ENCODE peak calls at places on chromosomes 4 and X, in ten cellular contexts. E is CD4-positive, CD25-positive, alpha-beta regulatory T cell; J is tibial artery; D is heart left ventricle; K is AG09309; P is right atrium auricular region; Q is DND-41; Y is fibroblast of lung; R is fibroblast of pulmonary artery; O is mammary epithelial cell. H is an unnamed sample.

GRCh38 chr4:186826866-186827541 is 103.3 kb upstream of the FAT1 start:
- DNase-seq in E (no peak), J (no peak), D (no peak), K (no peak), P (no peak), Q (no peak), Y (no peak), R (no peak), O (no peak), H (no peak)

GRCh38 chr4:182770259-182770968 is 146.8 kb downstream of the DCTD start:
- DNase-seq in E (no peak), J (no peak), D (no peak), K (no peak), P (no peak), Q (no peak), Y (no peak), R (no peak), O (no peak), H (no peak)

GRCh38 chrX:103554687-103555417 is 30.5 kb upstream of the TCEAL4 start:
- DNase-seq in E (peak; percentile 70), J (peak; percentile 24), D (peak; percentile 33), K (no peak), P (no peak), Q (peak; percentile 71), Y (peak; percentile 54), R (no peak), O (no peak), H (peak; percentile 55)

GRCh38 chr4:140645614-140646412 is 77.1 kb upstream of the UCP1 start:
- DNase-seq in E (no peak), J (no peak), D (peak; percentile 73), K (no peak), P (no peak), Q (no peak), Y (peak; percentile 26), R (no peak), O (no peak), H (no peak)

GRCh38 chr4:16126714-16127113 is 42.9 kb upstream of the PROM1 start:
- DNase-seq in E (no peak), J (no peak), D (no peak), K (no peak), P (no peak), Q (no peak), Y (no peak), R (no peak), O (no peak), H (no peak)

GRCh38 chr4:68797618-68798017 is 18.2 kb upstream of the UGT2B10 start:
- DNase-seq in E (no peak), J (no peak), D (no peak), K (no peak), P (no peak), Q (no peak), Y (no peak), R (no peak), O (no peak), H (no peak)

GRCh38 chr4:101020956-101021355 is 326.4 kb downstream of the PPP3CA start:
- DNase-seq in E (peak; percentile 86), J (no peak), D (no peak), K (no peak), P (no peak), Q (no peak), Y (peak; percentile 81), R (peak; percentile 80), O (peak; percentile 66), H (no peak)

GRCh38 chr4:1735215-1735614 is 13.9 kb downstream of the TACC3 start:
- DNase-seq in E (no peak), J (no peak), D (no peak), K (no peak), P (no peak), Q (no peak), Y (no peak), R (no peak), O (no peak), H (no peak)

GRCh38 chr4:95674451-95675095 is 125.8 kb upstream of the UNC5C start:
- DNase-seq in E (no peak), J (no peak), D (no peak), K (no peak), P (no peak), Q (no peak), Y (no peak), R (peak; percentile 80), O (no peak), H (no peak)

GRCh38 chr4:95676190-95676589 is 127.4 kb upstream of the UNC5C start:
- DNase-seq in E (no peak), J (no peak), D (no peak), K (no peak), P (no peak), Q (no peak), Y (peak; percentile 23), R (peak; percentile 67), O (peak; percentile 45), H (no peak)

GRCh38 chr4:95672811-95673210 is 124.0 kb upstream of the UNC5C start:
- DNase-seq in E (no peak), J (no peak), D (no peak), K (no peak), P (no peak), Q (no peak), Y (no peak), R (no peak), O (no peak), H (no peak)

DNA sequence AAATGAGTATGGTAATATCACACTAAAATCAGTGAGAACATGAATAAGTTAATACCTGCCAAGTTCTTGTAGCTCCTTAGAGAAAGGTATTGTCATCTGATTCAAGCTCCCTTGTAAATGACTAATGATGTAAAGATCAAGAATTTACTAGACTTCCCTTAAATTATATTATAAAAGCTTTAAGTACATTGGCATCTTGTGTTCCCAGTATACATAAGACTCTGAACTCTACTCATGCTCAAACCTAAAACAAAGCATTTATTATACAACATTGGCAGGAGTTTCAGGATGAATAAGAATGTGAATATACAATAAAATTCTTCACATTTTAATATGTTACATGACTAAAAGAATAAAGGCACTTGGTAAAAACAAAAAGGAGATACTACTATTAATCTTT is 126.8 kb upstream of the UNC5C start:
- DNase-seq in E (no peak), J (no peak), D (no peak), K (no peak), P (no peak), Q (no peak), Y (no peak), R (no peak), O (peak; percentile 16), H (no peak)
- H3K4me3 ChIP-seq in E (no peak overlapping the region), J (no peak overlapping the region), D (no peak overlapping the region), K (no peak overlapping the region), P (no peak overlapping the region), Q (no peak overlapping the region), Y (no peak overlapping the region), R (no peak overlapping the region), O (no peak overlapping the region), H (no peak overlapping the region)

GRCh38 chr4:37889849-37890500 is 909 bp upstream of the TBC1D1 start:
- DNase-seq in E (no peak), J (peak; percentile 39), D (peak; percentile 33), K (no peak), P (no peak), Q (no peak), Y (no peak), R (no peak), O (no peak), H (no peak)

GRCh38 chr4:37892641-37893040 is 1.8 kb downstream of the TBC1D1 start:
- DNase-seq in E (peak; percentile 49), J (peak; percentile 32), D (no peak), K (no peak), P (no peak), Q (no peak), Y (no peak), R (no peak), O (no peak), H (peak; percentile 40)

GRCh38 chr4:37893164-37893563 is 2.3 kb downstream of the TBC1D1 start:
- DNase-seq in E (no peak), J (no peak), D (no peak), K (no peak), P (no peak), Q (no peak), Y (no peak), R (no peak), O (no peak), H (no peak)

GRCh38 chr4:37891221-37892159 is 606 bp downstream of the TBC1D1 start:
- DNase-seq in E (peak; percentile 90), J (peak; percentile 57), D (peak; percentile 69), K (no peak), P (no peak), Q (peak; percentile 73), Y (peak; percentile 15), R (no peak), O (peak; percentile 5), H (peak; percentile 49)

DNA sequence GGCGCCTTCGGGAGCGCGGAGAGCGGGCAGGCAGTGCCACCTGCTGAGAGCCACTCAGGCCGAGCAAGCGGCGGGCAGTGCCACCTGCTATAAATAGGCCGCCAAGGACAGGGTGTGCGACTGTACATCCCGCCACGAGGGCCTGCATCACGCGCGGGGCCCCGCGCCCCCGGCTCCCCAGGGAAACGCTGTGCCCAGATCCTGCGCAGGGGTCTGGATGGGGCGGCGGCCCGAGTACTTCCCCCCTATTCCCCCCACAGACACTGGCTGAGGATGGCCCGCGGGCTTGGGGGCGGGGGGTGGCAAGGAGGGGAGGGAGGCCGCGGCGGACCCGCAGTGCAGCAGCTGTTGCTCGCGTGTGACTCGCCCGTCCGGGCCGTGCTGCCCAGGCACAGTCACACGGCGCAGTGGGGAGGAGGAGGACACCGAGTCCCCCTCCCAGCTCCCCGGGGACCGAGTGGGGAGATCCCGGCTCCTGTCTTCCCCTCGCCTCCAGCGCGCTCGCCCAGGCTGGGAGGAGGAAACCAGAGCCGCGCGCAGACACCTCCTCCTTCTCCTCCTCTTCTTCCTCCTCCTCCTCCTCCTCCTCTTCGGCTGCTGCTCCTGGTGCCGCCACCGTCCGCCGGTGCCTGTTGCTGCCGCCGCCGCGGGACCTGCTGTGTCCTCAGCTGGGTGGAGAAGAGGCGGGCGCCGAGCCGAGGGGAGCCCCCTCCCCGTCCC is at the start of gene TBC1D1:
- DNase-seq in E (peak; percentile 58), J (peak; percentile 81), D (peak; percentile 88), K (no peak), P (peak; percentile 74), Q (peak; percentile 72), Y (no peak), R (no peak), O (peak; percentile 16), H (peak; percentile 46)
- H3K4me3 ChIP-seq in E (peak within 1 kb of the TSS; percentile 97), J (peak within 1 kb of the TSS; percentile 94), D (peak within 1 kb of the TSS; percentile 97), K (peak within 1 kb of the TSS; percentile 54), P (peak within 1 kb of the TSS; percentile 87), Q (peak within 1 kb of the TSS; percentile 92), Y (peak within 1 kb of the TSS; percentile 68), R (peak within 1 kb of the TSS; percentile 67), O (peak within 1 kb of the TSS; percentile 52), H (peak within 1 kb of the TSS; percentile 60)

DNA sequence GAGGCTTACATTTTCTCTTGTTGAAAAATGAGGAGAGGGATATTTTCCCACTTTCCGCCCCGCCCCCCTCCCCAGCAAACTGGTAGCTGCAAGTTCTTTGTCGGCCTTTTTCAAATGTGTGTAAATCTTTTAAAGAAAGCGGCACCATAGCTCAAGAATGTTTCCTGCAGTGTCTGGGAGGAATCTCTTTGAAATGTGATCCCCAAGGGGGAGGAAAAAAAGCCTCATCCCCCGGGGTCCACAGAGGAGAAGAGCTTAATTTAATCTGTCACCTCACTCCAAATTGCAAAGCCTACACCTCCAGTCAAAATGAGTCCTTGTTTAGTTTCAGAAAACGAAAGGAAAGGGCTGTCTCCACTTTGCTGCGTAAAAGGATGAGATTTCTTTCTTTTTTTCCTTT is 34.8 kb downstream of the ASMT start:
- DNase-seq in E (no peak), J (no peak), D (no peak), K (no peak), P (no peak), Q (no peak), Y (no peak), R (no peak), O (no peak), H (no peak)
- H3K4me3 ChIP-seq in E (no peak overlapping the region), J (no peak overlapping the region), D (no peak overlapping the region), K (peak overlapping the region; percentile 10), P (no peak overlapping the region), Q (no peak overlapping the region), Y (peak overlapping the region; percentile 46), R (peak overlapping the region; percentile 30), O (no peak overlapping the region), H (no peak overlapping the region)

GRCh38 chr4:19074061-19074460 is 1052.5 kb upstream of the LCORL start:
- DNase-seq in E (no peak), J (no peak), D (no peak), K (no peak), P (no peak), Q (no peak), Y (no peak), R (no peak), O (no peak), H (no peak)
- H3K4me3 ChIP-seq in E (no peak overlapping the region), J (no peak overlapping the region), D (no peak overlapping the region), K (no peak overlapping the region), P (no peak overlapping the region), Q (no peak overlapping the region), Y (no peak overlapping the region), R (no peak overlapping the region), O (no peak overlapping the region), H (no peak overlapping the region)

H was measured in CD8-positive, alpha-beta T cell.